ENCODE peak calls at places on chromosomes 6 and 20, in five cellular contexts. R, Y, C, E and M are unnamed samples.
A peak's percentile ranks its signal among the peaks of the same experiment; 100 is the strongest.

GRCh38 chr6:44661221-44661609 is 273.7 kb downstream of the CDC5L start:
- DNase-seq in Y (peak; percentile 41), C (no peak), E (no peak), R (no peak), M (peak; percentile 73)

GRCh38 chr6:12384417-12384912 is 94.3 kb downstream of the EDN1 start:
- DNase-seq in E (no peak), Y (no peak), C (no peak), R (no peak), M (no peak)

GRCh38 chr6:36725581-36725980 is 28.0 kb downstream of the RAB44 start:
- DNase-seq in Y (no peak), R (no peak), E (no peak), C (no peak), M (no peak)

GRCh38 chr6:35328108-35328723 is 14.1 kb upstream of the PPARD start:
- DNase-seq in E (no peak), C (no peak), R (no peak), Y (no peak), M (no peak)

GRCh38 chr6:88952065-88952704 is 11.2 kb downstream of the RNGTT start:
- DNase-seq in E (no peak), Y (peak; percentile 21), R (no peak), C (no peak), M (no peak)

GRCh38 chr6:90444125-90444745 is 142.6 kb downstream of the MAP3K7 start:
- DNase-seq in C (no peak), Y (no peak), R (no peak), E (no peak), M (no peak)

GRCh38 chr6:115680621-115681020 is 380.1 kb downstream of the FRK start:
- DNase-seq in E (no peak), R (no peak), Y (no peak), C (no peak), M (no peak)

GRCh38 chr20:58199058-58199457 is 29.4 kb downstream of the ANKRD60 start:
- DNase-seq in R (no peak), E (no peak), C (no peak), Y (no peak), M (no peak)

GRCh38 chr20:542777-543368 is 717 bp downstream of the CSNK2A1 start:
- DNase-seq in R (no peak), Y (peak; percentile 25), E (no peak), C (no peak), M (no peak)

GRCh38 chr20:60658661-60659060 is 593.4 kb upstream of the CDH4 start:
- DNase-seq in Y (no peak), R (peak; percentile 3), E (no peak), C (no peak), M (no peak)

GRCh38 chr20:62171245-62171644 is 11.6 kb upstream of the MTG2 start:
- DNase-seq in R (no peak), Y (no peak), C (no peak), E (no peak), M (no peak)

GRCh38 chr6:127117979-127118504 is 429 bp upstream of the RSPO3 start:
- DNase-seq in C (no peak), Y (peak; percentile 35), E (no peak), R (peak; percentile 24), M (no peak)

GRCh38 chr20:23841693-23842092 is 15.2 kb upstream of the CST2 start:
- DNase-seq in Y (no peak), R (no peak), E (no peak), C (no peak), M (no peak)

GRCh38 chr6:105688573-105688972 is 285.7 kb upstream of the PREP start:
- DNase-seq in C (no peak), E (no peak), R (no peak), Y (no peak), M (no peak)

GRCh38 chr6:1597924-1598323 is 11.8 kb upstream of the FOXC1 start:
- DNase-seq in C (no peak), E (peak; percentile 33), R (no peak), Y (peak; percentile 83), M (no peak)

GRCh38 chr6:133240511-133241087 is 558 bp upstream of the EYA4 start:
- DNase-seq in C (no peak), E (no peak), Y (peak; percentile 24), R (peak; percentile 28), M (no peak)